ENCODE peak calls at places on chromosomes 3 and 15, in four cellular contexts. C is ovary, M is K562, E is transverse colon. Y is an unnamed sample.

GRCh38 chr3:46725663-46726314 is 8.1 kb upstream of the PRSS50 start:
- DNase-seq in C (peak), M (no peak), E (no peak), Y (peak)

GRCh38 chr3:142977399-142977728 is 13.9 kb upstream of the PAQR9 start:
- DNase-seq in C (no peak), M (peak), E (no peak), Y (no peak)

GRCh38 chr3:134315286-134316106 is 58.8 kb downstream of the AMOTL2 start:
- DNase-seq in C (peak), M (no peak), E (peak), Y (no peak)

GRCh38 chr3:59040902-59041301 is 8.9 kb downstream of the CFAP20DC start:
- DNase-seq in C (no peak), M (no peak), E (no peak), Y (no peak)

GRCh38 chr3:151879684-151880282 is 6.3 kb downstream of the SUCNR1 start:
- DNase-seq in C (no peak), M (no peak), E (no peak), Y (no peak)

GRCh38 chr3:126342991-126343661 is 14.1 kb downstream of the KLF15 start:
- DNase-seq in C (peak), M (peak), E (peak), Y (peak)

GRCh38 chr3:167032267-167032876 is 347.7 kb downstream of the ZBBX start:
- DNase-seq in C (no peak), M (no peak), E (no peak), Y (no peak)

GRCh38 chr3:138348107-138348949 is at the start of gene MRAS:
- DNase-seq in C (peak), M (peak), E (peak), Y (peak)

GRCh38 chr3:42036483-42036823 is 54.7 kb upstream of the TRAK1 start:
- DNase-seq in C (no peak), M (no peak), E (no peak), Y (no peak)

GRCh38 chr3:33186524-33187367 is 31.9 kb downstream of the SUSD5 start:
- DNase-seq in C (no peak), M (no peak), E (no peak), Y (no peak)

GRCh38 chr3:186414735-186415419 is 52.8 kb upstream of the DGKG start:
- DNase-seq in C (peak), M (no peak), E (peak), Y (peak)

GRCh38 chr3:186411089-186411488 is 49.1 kb upstream of the DGKG start:
- DNase-seq in C (no peak), M (no peak), E (no peak), Y (no peak)

GRCh38 chr3:186417791-186418190 is 55.8 kb upstream of the DGKG start:
- DNase-seq in C (no peak), M (no peak), E (no peak), Y (no peak)

GRCh38 chr3:186411994-186412393 is 50.0 kb upstream of the DGKG start:
- DNase-seq in C (no peak), M (no peak), E (no peak), Y (peak)

DNA sequence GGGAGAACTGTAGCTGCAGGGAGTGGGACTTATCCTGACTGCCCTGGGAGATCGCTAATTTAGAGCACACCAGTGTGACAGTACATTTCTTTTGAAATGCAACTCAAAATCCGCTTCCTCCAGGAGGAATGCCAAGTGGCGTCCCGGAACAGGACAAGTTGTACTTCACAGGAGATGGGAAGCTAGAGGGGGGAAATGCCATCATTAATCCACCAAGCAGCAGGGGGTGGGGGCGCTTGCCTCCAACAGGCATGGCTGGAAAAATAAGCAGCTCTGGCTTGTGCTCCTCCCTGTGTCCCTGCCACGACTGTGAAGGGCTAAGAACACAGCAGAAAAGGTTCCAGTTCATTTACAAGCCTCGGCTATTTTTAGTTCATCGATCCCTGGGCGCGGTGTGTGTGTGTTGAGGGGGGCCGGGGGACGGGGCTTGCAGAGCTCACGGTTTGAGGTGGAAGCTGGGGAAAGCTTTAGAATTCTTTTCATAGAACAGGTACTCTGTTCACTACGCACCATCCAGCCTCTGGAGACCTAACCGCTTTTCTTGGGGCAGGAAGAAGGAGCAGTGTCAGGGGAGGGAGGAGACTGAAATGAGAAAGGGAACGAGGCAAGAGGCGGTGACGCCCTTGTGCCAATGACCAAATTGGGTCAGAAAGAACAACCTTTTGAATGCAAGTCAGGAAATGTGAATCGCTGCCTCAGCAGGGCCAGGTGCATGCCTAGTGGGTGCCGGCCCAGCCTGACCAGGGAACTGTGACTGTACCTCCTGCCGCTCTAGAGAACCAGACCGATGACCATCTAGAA is 51.8 kb upstream of the DGKG start:
- DNase-seq in C (peak), M (no peak), E (peak), Y (peak)
- TF ChIP-seq EP300 in C (no peak), M (no peak), E (peak), Y (peak)

GRCh38 chr3:32004111-32004790 is 22.7 kb downstream of the ZNF860 start:
- DNase-seq in C (no peak), M (no peak), E (no peak), Y (no peak)
- TF ChIP-seq CTCF in C (no peak), M (peak), E (no peak), Y (no peak)

DNA sequence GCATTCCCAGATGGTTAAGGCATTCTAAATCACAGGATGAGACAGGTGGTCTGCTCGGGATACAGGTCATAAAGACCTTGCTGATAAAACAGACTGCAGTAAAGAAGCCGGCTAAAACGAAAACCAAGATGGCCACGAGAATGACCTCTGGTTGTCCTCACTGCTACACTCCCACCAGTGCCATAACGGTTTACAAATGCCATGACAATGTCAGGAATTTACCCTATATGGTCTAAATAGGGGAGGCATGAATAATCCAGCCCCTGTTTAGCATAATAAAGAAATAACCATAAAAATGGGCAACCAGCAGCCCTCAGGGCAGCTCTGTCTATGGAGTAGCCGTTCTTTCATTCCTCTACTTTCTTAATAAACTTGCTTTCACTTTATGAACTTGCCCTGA is 151.1 kb downstream of the ZNF385D start:
- DNase-seq in C (no peak), M (no peak), E (no peak), Y (no peak)
- TF ChIP-seq EP300 in C (no peak), M (no peak), E (no peak), Y (no peak)

DNA sequence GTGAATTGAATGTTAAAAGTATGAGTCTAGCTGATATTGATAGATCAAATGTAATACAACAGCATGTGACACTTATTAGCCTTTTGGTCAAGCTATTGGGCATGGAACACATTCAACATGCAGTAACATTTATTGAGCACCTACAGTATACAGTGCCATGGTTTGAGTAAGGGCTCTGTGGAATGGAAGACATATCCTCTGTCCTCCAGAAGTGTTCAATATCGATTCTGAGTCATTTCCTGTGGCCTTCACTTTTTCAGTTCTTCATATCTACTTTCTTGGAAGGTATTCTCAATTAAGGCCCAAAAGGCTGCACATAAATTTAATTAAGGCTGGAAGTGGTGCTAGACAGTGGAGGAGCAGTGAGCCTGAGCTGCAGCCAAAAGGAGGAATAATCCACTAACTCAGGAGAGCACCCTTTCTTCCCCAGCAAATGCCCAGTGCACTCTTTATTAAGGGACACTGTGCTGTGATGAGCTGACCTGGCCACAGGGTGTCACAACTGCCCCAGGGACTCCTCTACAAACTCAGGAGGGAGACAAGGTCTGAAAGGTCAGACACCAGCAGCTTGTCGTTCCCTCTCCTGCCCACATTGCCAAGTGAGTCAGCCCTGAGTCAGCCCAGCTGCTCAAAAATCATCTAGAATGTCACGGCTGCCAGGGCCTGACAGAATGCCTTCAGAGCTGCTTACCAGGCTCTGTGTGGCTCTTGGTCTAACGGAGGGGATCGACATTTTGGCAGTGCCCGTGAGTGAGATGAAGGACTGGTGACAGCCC is 544.8 kb downstream of the AGBL1 start:
- DNase-seq in C (no peak), M (no peak), E (peak), Y (no peak)
- TF ChIP-seq CTCF in C (no peak), M (no peak), E (peak), Y (no peak)

GRCh38 chr15:91981802-91982201 is 128.3 kb downstream of the SLCO3A1 start:
- DNase-seq in C (no peak), M (no peak), E (no peak), Y (no peak)

GRCh38 chr15:91982401-91982800 is 128.9 kb downstream of the SLCO3A1 start:
- DNase-seq in C (no peak), M (no peak), E (no peak), Y (no peak)

GRCh38 chr15:91985297-91985696 is 131.8 kb downstream of the SLCO3A1 start:
- DNase-seq in C (no peak), M (no peak), E (no peak), Y (no peak)

GRCh38 chr15:91984006-91984405 is 130.5 kb downstream of the SLCO3A1 start:
- DNase-seq in C (no peak), M (no peak), E (no peak), Y (no peak)

DNA sequence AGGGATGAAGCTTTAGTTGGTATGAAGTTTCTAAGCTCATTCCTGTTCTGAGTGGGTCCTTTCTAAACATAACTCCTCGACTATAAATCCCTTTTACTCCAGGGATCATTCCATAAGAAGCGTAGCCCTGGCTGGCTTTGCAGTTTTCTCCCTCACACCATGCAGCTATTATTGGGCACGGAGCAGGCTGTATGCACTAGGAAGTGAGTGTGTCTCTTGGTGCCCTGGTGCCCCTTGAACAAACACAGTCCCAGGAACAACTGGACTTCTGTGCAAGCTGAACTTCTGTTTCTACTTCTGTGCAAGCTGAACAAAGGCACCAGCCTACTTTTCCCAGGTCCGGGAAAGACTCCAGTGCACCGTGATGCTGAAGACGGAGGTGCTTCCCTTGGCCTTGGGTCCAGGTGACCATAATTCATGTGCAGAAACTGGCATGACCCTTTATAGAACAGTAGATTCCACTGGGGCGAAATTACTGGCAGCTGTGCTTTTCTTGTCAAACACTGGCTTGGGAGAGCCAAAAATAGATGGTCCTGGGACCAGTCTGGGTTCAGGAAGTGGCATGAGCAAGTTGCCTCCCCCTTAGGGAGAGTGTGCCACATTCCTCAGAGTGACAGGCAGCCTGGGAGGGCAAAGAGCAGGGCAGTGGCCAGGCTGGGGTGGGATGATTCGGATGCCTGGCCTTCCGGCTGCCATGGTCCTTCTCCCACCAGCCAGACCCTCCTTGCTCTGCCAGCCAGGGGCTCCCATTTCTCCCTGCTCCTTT is 127.2 kb downstream of the SLCO3A1 start:
- DNase-seq in C (no peak), M (no peak), E (no peak), Y (no peak)
- TF ChIP-seq EP300 in C (no peak), M (no peak), E (no peak), Y (no peak)

DNA sequence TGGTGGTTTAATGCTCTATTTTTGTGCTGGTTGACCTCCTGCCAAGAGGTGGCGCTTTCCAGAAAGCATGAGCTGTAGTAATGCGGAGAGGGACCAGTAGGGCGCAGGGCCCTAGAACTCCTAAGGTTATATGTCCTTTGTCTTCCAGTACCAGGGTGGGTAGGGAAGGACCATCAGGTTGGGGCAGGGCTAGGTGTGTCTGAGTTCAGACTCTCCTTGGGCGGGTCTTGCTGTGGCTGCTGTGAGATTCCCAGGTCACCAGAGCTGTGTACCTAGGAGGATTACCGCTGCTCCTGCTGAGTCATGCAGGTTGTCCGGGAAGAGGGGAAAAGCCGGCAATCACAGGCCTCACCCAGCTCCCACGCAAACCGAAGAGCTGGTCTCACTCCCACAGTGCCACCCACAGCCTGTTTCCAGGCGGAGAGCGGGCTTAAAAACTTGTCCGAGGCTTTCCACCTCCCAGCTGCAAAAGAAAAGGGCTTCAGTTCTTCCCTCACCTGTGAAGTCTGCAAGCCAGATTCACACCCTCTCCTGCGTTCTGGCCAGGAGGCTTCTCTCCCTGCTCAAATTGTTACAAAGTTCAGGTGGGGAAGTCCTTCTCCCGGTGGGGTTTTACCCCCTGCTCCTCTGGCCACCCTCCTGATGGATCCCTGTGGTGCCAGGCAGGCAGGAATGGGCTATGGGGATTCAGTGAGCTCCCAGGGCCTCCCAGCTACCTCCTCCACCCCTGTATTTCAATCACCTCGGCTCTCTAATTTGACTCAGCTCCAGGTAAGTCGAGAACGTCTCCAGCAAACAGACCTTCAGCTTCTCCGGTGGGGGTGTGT is 37.7 kb upstream of the BCHE start:
- DNase-seq in C (no peak), M (no peak), E (no peak), Y (no peak)
- TF ChIP-seq CTCF in C (no peak), M (no peak), E (no peak), Y (no peak)

DNA sequence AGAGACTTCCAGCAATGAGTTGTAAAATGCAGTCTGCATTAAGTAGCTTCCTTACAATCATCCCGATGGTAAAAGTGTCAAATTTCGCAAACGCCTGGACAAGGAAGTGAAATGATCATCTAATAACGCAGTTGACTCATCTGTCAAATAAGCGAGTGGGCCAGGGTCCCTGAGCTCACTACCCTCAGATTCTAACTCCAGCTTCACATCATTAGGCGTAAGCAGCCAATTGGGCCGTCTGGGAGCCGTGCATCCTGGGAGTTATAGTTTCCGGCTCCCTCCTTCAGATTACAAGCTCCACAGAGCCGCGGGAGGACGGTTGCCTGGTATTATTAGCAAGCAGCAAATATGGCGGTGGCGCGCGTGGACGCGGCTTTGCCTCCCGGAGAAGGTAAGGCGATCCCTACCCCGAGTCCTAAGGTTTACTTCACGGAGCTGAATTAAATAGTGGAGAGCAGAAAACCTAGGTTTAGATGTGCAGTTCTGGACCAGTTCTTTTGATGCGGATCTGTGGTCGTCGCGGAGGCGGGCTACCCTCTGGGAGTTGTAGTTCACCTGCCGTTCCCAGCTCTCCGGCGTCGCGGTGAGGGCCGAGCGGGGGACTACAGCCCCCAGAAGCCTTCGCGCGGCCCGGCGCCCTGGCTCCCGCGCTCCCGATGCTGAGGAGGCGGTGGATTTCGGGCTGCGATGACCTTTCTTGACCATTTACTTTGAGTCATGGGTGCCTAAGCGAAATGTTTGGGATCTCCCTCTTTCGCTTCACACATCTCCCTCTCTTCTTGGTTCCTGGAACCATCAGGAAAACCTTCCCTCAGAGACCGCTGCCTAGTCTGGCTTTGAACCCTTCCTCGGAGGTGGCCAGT is at the start of gene CEP97:
- DNase-seq in C (peak), M (peak), E (peak), Y (peak)
- TF ChIP-seq EP300 in C (no peak), M (peak), E (no peak), Y (no peak)

DNA sequence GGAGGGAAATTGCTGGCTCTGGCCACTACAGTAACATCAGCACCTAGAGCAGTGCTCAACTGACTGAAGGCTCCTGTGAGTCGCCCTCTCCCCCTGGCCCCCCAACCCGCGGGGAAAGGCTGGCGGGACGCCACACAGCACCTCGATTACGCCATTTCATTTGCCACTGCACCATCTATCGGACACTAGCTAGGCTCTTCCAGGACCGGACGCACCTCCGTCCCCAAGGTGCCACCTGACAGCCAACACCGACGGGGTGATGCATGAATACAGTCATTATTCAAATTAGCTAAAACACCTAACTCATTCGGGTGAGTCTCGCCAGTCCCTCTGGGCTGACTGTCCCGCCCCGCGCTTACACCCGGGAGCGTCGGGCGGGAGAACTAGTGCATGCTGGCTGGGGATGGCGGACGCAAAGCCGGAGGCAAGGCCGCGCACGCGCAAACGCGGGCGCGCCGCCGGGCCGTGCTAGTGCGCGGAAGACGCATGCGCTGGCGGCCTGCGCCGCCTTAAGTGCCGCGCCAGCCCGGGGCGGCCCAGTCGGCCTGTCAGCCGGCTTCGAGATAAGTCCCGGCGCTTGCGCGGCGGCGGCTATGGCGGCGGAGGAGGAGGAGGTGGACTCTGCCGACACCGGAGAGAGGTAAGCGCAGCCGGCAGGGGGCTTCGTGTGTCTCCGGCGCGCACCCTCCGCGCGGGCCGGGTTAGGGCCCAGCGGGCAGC is at the start of gene ABHD5:
- DNase-seq in C (peak), M (peak), E (peak), Y (peak)
- TF ChIP-seq CTCF in C (no peak), M (peak), E (peak), Y (peak)

Y was measured in stomach.